ENCODE peak calls at places on chromosomes 6 and 20, in four cellular contexts. One of them, this sample, is unnamed.

GRCh38 chr20:47669157-47669425 is 116.2 kb downstream of the SULF2 start:
- DNase-seq in Right ventricle myocardium superior: no peak
- DNase-seq in ecto neural progenitor cell: no peak
- DNase-seq in amygdala: no peak
- DNase-seq in this sample: no peak

GRCh38 chr6:165636415-165637048 is 26.5 kb downstream of the PDE10A start:
- DNase-seq in Right ventricle myocardium superior: no peak
- DNase-seq in amygdala: no peak
- DNase-seq in ecto neural progenitor cell: no peak
- DNase-seq in this sample: no peak

GRCh38 chr6:156617376-156617775 is 159.8 kb upstream of the ARID1B start:
- DNase-seq in ecto neural progenitor cell: no peak
- DNase-seq in amygdala: no peak
- DNase-seq in Right ventricle myocardium superior: no peak
- DNase-seq in this sample: no peak

GRCh38 chr20:3871549-3872265 is 17.5 kb upstream of the PANK2 start:
- DNase-seq in Right ventricle myocardium superior: no peak
- DNase-seq in ecto neural progenitor cell: no peak
- DNase-seq in amygdala: no peak
- DNase-seq in this sample: no peak

GRCh38 chr20:49649672-49650071 is 64.0 kb downstream of the B4GALT5 start:
- DNase-seq in ecto neural progenitor cell: no peak
- DNase-seq in Right ventricle myocardium superior: no peak
- DNase-seq in amygdala: no peak
- DNase-seq in this sample: no peak

GRCh38 chr6:524803-525202 is 132.1 kb downstream of the HUS1B start:
- DNase-seq in amygdala: no peak
- DNase-seq in Right ventricle myocardium superior: no peak
- DNase-seq in ecto neural progenitor cell: no peak
- DNase-seq in this sample: no peak

GRCh38 chr20:57315083-57315963 is 14.3 kb upstream of the SPO11 start:
- DNase-seq in ecto neural progenitor cell: no peak
- DNase-seq in Right ventricle myocardium superior: no peak
- DNase-seq in amygdala: no peak
- DNase-seq in this sample: no peak

GRCh38 chr6:160261991-160262718 is 3.5 kb upstream of the SLC22A2 start:
- DNase-seq in amygdala: no peak
- DNase-seq in ecto neural progenitor cell: no peak
- DNase-seq in Right ventricle myocardium superior: no peak
- DNase-seq in this sample: no peak

GRCh38 chr6:98747960-98748359 is 86.4 kb upstream of the POU3F2 start:
- DNase-seq in ecto neural progenitor cell: no peak
- DNase-seq in Right ventricle myocardium superior: no peak
- DNase-seq in amygdala: no peak
- DNase-seq in this sample: no peak

This sample was measured in frontal cortex.